ENCODE peak calls at places on chromosomes 4 and X, in nine cellular contexts. R is stomach, W is tibial artery, C is IMR-90, J is breast epithelium, X is ascending aorta, O is left ventricle myocardium inferior, N is mammary epithelial cell, L is right atrium auricular region. P is an unnamed sample.

GRCh38 chr4:76302856-76303438 is 3.6 kb upstream of the STBD1 start:
- DNase-seq in C (no peak), O (no peak), L (no peak), W (no peak), R (no peak), X (no peak), N (no peak), J (no peak), P (no peak)

GRCh38 chr4:148203056-148203898 is 238.9 kb downstream of the NR3C2 start:
- DNase-seq in W (no peak), X (no peak), C (no peak), J (no peak), R (peak; percentile 48), L (no peak), N (no peak), O (no peak), P (no peak)

GRCh38 chrX:12497832-12498591 is 293.2 kb upstream of the PRPS2 start:
- DNase-seq in R (no peak), C (no peak), N (no peak), O (no peak), L (no peak), J (no peak), X (no peak), W (no peak), P (no peak)

GRCh38 chr4:103060453-103061148 is 16.0 kb downstream of the SLC9B2 start:
- DNase-seq in J (no peak), R (no peak), C (no peak), W (no peak), L (no peak), O (no peak), X (no peak), N (no peak), P (no peak)

GRCh38 chr4:78954048-78954666 is 14.9 kb upstream of the PAQR3 start:
- DNase-seq in L (no peak), R (no peak), C (no peak), J (no peak), N (no peak), O (no peak), W (no peak), X (no peak), P (peak; percentile 37)

GRCh38 chrX:134948333-134949241 is 42.2 kb upstream of the SMIM10 start:
- DNase-seq in C (peak; percentile 88), J (no peak), N (peak; percentile 3), L (no peak), O (peak; percentile 15), W (no peak), X (peak; percentile 8), R (no peak), P (no peak)

GRCh38 chrX:12777670-12778069 is 13.5 kb upstream of the PRPS2 start:
- DNase-seq in X (no peak), O (no peak), L (no peak), W (no peak), R (no peak), C (no peak), J (no peak), N (no peak), P (no peak)

GRCh38 chr4:107278791-107279481 is 242.8 kb upstream of the DKK2 start:
- DNase-seq in C (peak; percentile 58), O (no peak), R (no peak), J (no peak), N (no peak), W (no peak), X (no peak), L (no peak), P (no peak)

GRCh38 chr4:6546681-6547447 is 28.1 kb upstream of the MAN2B2 start:
- DNase-seq in W (no peak), N (peak; percentile 28), J (no peak), X (no peak), C (peak; percentile 72), O (no peak), R (peak; percentile 44), L (no peak), P (no peak)

GRCh38 chr4:20253799-20254409 is 2.2 kb downstream of the SLIT2 start:
- DNase-seq in N (no peak), W (peak; percentile 45), L (no peak), J (no peak), X (peak; percentile 67), R (no peak), O (peak; percentile 33), C (peak; percentile 30), P (no peak)

GRCh38 chr4:6155996-6156395 is 44.4 kb downstream of the JAKMIP1 start:
- DNase-seq in N (no peak), J (no peak), O (no peak), C (no peak), X (no peak), R (no peak), L (no peak), W (no peak), P (no peak)

GRCh38 chrX:868248-868647 is 237.7 kb downstream of the SHOX start:
- DNase-seq in X (no peak), N (no peak), L (no peak), J (no peak), C (no peak), W (no peak), O (no peak), R (no peak), P (no peak)

GRCh38 chr4:103996059-103996458 is 276.3 kb upstream of the TACR3 start:
- DNase-seq in C (no peak), J (no peak), O (no peak), R (no peak), X (no peak), L (no peak), W (no peak), N (peak; percentile 58), P (no peak)

GRCh38 chr4:21768349-21769310 is 179.9 kb downstream of the KCNIP4 start:
- DNase-seq in O (no peak), R (no peak), J (no peak), C (peak; percentile 52), N (peak; percentile 61), X (no peak), W (no peak), L (no peak), P (no peak)

GRCh38 chr4:70008771-70009170 is 13.0 kb downstream of the STATH start:
- DNase-seq in L (no peak), C (no peak), X (no peak), O (no peak), J (no peak), N (no peak), W (no peak), R (no peak), P (no peak)

DNA sequence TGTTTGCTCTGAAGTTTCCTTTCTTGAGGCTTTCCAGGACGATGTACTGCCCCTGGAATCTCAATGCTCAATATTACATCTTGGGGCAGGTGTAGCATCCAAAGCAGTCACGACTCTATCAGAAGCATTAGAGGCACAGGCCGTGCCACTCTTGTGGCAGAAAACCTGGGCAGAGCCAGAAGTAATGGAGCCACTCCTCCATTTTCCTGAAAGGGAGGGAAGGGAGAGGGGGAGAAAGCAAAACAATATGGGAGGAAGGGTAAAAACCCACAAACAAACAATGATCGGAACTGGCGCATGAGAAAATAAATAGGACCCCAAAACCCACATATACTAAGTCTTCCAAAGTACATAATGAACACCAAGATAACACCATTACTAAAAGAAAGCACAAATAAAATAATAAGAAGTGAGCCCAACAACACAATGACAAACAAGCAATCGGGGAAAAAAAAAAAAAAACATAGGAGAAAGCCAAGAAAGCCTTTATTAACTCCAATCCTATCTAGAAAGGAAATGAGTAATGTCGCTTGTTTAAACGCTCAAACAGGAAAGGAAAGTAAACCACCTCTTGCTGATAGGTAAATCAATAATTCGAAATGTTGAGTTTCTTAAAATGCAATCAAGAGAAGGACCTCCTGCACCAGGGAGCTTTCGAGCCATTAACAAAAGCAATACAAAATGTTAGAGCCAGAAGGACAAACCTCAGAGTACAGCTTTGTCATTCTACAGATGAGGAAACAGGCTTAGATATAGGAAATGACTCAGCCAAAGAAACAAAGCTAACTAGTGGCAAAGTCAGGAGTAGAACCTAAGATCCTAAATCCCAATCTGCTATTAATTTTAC is 117.4 kb downstream of the ATRX start:
- DNase-seq in J (no peak), N (peak; percentile 44), O (no peak), C (peak; percentile 55), W (no peak), X (no peak), L (no peak), R (no peak), P (no peak)
- H3K27ac ChIP-seq in J (no peak overlapping the region), N (no peak overlapping the region), O (peak overlapping the region; percentile 56), C (no peak overlapping the region), W (no peak overlapping the region), X (no peak overlapping the region), L (peak overlapping the region; percentile 2), R (peak overlapping the region; percentile 24), P (no peak overlapping the region)

GRCh38 chr4:169253904-169254303 is 16.9 kb downstream of the SH3RF1 start:
- DNase-seq in O (no peak), W (no peak), C (peak; percentile 94), L (no peak), X (no peak), N (peak; percentile 46), J (no peak), R (no peak), P (no peak)
- H3K4me1 ChIP-seq in O (peaks cover 84% of the 10 kb centered on the region), W (no peaks in the 10 kb centered on the region), C (peaks cover 29% of the 10 kb centered on the region), L (no peaks in the 10 kb centered on the region), X (peaks cover 72% of the 10 kb centered on the region), N (peaks cover 61% of the 10 kb centered on the region), J (peaks cover 3% of the 10 kb centered on the region), R (peaks cover 66% of the 10 kb centered on the region), P (no peaks in the 10 kb centered on the region)

GRCh38 chr4:113444386-113444785 is 317.2 kb downstream of the CAMK2D start:
- DNase-seq in N (peak; percentile 62), R (no peak), O (no peak), W (peak; percentile 38), X (peak; percentile 70), J (no peak), L (no peak), C (peak; percentile 73), P (no peak)
- H3K27ac ChIP-seq in N (peak overlapping the region; percentile 98), R (no peak overlapping the region), O (peak overlapping the region; percentile 80), W (peak overlapping the region; percentile 58), X (peak overlapping the region; percentile 86), J (peak overlapping the region; percentile 20), L (peak overlapping the region; percentile 79), C (peak overlapping the region; percentile 32), P (peak overlapping the region; percentile 66)

DNA sequence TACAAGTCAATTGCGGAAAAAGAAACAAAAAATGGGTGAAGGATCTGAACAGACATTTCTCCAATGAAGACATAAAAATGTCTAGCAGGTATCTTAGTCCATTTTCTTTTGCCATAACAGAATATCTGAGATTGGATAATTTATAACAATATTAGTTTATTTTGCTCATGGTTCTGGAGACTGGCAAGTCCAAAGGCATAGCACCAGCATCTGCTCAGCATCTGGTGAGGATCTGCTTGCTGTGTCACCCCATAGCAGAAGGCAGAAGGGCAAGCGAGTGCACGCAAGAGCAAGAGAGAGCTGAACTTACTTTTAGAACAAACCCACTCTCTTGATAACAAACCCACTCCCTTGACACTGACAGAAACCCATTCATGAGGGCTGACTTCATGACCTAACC is 29.7 kb downstream of the GAB3 start:
- DNase-seq in L (no peak), O (no peak), N (no peak), J (no peak), R (no peak), X (no peak), W (no peak), C (no peak), P (no peak)
- H3K4me1 ChIP-seq in L (no peaks in the 10 kb centered on the region), O (peaks cover 74% of the 10 kb centered on the region), N (peaks cover 6% of the 10 kb centered on the region), J (no peaks in the 10 kb centered on the region), R (no peaks in the 10 kb centered on the region), X (no peaks in the 10 kb centered on the region), W (no peaks in the 10 kb centered on the region), C (no peaks in the 10 kb centered on the region), P (no peaks in the 10 kb centered on the region)